ENCODE peak calls at places on chromosomes 7 and 10, in eight cellular contexts. O is psoas muscle, S is heart right ventricle, N is AG04450, U is right lobe of liver, E is bronchial epithelial cell, H is AG04449, Y is PC-3. K is an unnamed sample.
A peak's percentile ranks its signal among the peaks of the same experiment; 100 is the strongest.

GRCh38 chr7:151249732-151250072 is 1.2 kb upstream of the SMARCD3 start:
- DNase-seq in O (peak; percentile 81), S (peak; percentile 59), E (peak; percentile 44), H (no peak), N (no peak), Y (no peak), U (no peak), K (peak; percentile 62)

GRCh38 chr7:67423058-67423457 is 426.4 kb downstream of the TYW1 start:
- DNase-seq in H (no peak), Y (no peak), U (no peak), O (no peak), E (no peak), S (no peak), N (no peak), K (no peak)

GRCh38 chr7:36448781-36449379 is 59.2 kb downstream of the ANLN start:
- DNase-seq in E (peak; percentile 60), H (no peak), N (no peak), S (no peak), U (no peak), Y (peak; percentile 28), O (no peak), K (peak; percentile 32)

GRCh38 chr7:64045301-64046040 is at the start of gene ZNF727:
- DNase-seq in O (peak; percentile 83), S (peak; percentile 65), U (no peak), E (peak; percentile 0), H (no peak), Y (no peak), N (no peak), K (no peak)

GRCh38 chr7:118245267-118246040 is 20.9 kb downstream of the ANKRD7 start:
- DNase-seq in E (no peak), H (no peak), N (no peak), U (no peak), S (no peak), O (no peak), Y (no peak), K (no peak)

GRCh38 chr10:55232553-55232952 is 431.5 kb upstream of the PCDH15 start:
- DNase-seq in U (no peak), S (no peak), H (no peak), Y (no peak), E (no peak), N (no peak), O (no peak), K (no peak)

GRCh38 chr7:12062062-12062461 is 149.0 kb upstream of the TMEM106B start:
- DNase-seq in S (no peak), O (no peak), Y (no peak), H (no peak), N (no peak), E (peak; percentile 5), U (no peak), K (peak; percentile 12)

GRCh38 chr10:95661818-95662217 is 5.3 kb upstream of the ALDH18A1 start:
- DNase-seq in E (no peak), H (no peak), U (no peak), N (no peak), Y (no peak), S (no peak), O (no peak), K (no peak)

GRCh38 chr10:131786756-131787605 is 113.8 kb upstream of the PPP2R2D start:
- DNase-seq in O (no peak), N (no peak), U (no peak), Y (peak; percentile 52), E (peak; percentile 23), H (no peak), S (no peak), K (peak; percentile 35)

GRCh38 chr7:47428052-47428779 is 153.7 kb downstream of the TNS3 start:
- DNase-seq in E (no peak), H (no peak), S (no peak), U (no peak), O (no peak), Y (no peak), N (no peak), K (no peak)

GRCh38 chr7:109844362-109844761 is 1246.6 kb upstream of the LRRN3 start:
- DNase-seq in Y (peak; percentile 42), O (no peak), S (no peak), N (no peak), U (no peak), E (peak; percentile 43), H (no peak), K (peak; percentile 6)

GRCh38 chr7:45564485-45564884 is 9.7 kb upstream of the ADCY1 start:
- DNase-seq in S (no peak), N (no peak), O (no peak), E (no peak), H (no peak), Y (no peak), U (no peak), K (no peak)

GRCh38 chr7:105521731-105522458 is at the start of gene PUS7:
- DNase-seq in E (peak; percentile 74), S (peak; percentile 90), U (peak; percentile 91), N (peak; percentile 55), Y (peak; percentile 97), O (peak; percentile 93), H (no peak), K (peak; percentile 89)

DNA sequence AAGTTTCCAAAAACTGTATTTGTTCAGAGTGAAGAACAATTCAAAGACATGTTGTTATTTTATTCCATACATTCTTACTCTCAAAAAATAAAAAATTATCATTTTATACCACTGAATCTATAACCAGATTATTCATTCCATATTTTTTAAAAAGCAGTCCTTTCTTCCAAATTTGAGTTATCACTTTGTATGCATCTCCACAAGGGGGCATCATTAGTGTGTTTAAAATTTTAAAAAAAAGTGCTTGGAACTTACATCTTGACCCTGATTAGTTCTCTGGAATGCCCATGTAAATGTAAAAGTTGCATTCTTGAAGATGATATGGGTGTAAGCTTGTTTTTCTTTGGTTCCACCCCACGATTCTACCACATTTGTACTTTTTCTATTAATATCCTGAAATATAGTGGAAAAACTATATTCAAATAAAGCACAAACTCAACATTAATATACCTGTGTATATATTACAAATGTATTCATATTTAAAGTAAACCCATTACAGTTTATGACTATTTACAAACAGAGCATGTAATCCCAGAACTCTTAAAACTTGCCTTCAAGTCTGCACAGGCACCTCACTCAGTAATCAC is 144.9 kb downstream of the ELAPOR2 start:
- DNase-seq in U (no peak), O (no peak), H (no peak), Y (peak; percentile 53), E (no peak), N (no peak), S (no peak), K (peak; percentile 42)
- TF ChIP-seq CTCF in U (peak; percentile 17), O (peak; percentile 45), H (peak; percentile 12), Y (peak; percentile 72), E (peak; percentile 13), N (peak; percentile 58), S (peak; percentile 37), K (peak; percentile 58)

GRCh38 chr10:24949616-24950015 is 2.8 kb downstream of the PRTFDC1 start:
- DNase-seq in O (no peak), U (no peak), S (no peak), E (no peak), Y (no peak), N (no peak), H (no peak), K (peak; percentile 63)
- H3K4me3 ChIP-seq in O (no peak overlapping the region), U (no peak overlapping the region), S (no peak overlapping the region), E (no peak overlapping the region), Y (no peak overlapping the region), N (no peak overlapping the region), H (no peak overlapping the region), K (no peak overlapping the region)

DNA sequence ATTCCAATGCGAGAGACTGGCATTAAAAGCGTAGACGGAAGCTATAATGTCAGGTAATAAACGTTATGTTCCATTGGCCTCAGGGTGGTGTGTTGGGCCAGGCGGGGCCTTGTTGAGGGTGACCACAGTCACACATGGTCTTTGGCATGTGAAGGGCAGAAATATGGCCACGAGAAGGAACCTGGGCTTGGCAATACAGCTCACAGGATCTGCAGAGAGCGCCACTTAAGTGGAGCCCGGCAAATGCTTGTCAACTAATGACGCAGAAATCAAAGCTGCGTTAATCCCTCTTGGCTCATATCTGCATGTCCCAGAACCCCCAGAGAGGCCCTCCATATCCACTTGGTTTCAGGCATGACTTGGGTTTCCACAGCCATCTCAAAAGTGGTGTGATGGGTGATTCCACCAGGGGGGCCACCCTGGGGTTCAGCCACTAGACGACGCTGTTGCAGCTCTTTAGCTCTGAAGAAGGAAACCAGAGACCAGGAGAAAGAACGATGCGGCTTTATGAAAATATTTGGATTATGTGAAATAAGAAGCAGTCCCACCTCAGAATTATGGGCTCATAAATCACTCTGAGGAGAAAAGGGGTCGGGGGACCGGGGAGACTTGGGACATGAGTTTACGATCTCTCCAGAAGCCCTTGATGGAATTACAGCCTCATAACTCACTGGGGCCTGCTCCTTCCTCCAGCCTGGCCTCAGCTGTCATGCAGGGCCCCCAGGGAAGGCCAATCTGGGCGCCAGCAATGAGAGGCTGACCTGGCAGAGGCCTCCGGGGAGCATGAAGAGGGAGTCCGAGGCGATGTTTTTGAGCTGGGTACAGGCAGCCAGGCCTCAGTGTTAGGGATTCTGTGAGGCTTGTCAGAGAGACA is 462.5 kb downstream of the PLXNA4 start:
- DNase-seq in O (no peak), S (no peak), Y (no peak), E (no peak), H (no peak), N (no peak), U (no peak), K (no peak)
- TF ChIP-seq CTCF in O (no peak), S (no peak), Y (no peak), E (no peak), H (peak; percentile 49), N (no peak), U (no peak), K (no peak)

GRCh38 chr7:27175626-27176342 is 1.7 kb upstream of the HOXA10 start:
- DNase-seq in E (no peak), H (no peak), Y (no peak), N (no peak), O (peak; percentile 54), S (no peak), U (no peak), K (no peak)

GRCh38 chr7:27176343-27176731 is 2.2 kb upstream of the HOXA10 start:
- DNase-seq in Y (no peak), O (peak; percentile 55), H (no peak), N (no peak), E (no peak), U (no peak), S (no peak), K (no peak)

GRCh38 chr7:27173412-27174076 is 576 bp downstream of the HOXA10 start:
- DNase-seq in S (no peak), N (no peak), U (peak; percentile 32), H (no peak), Y (no peak), E (no peak), O (peak; percentile 81), K (no peak)

GRCh38 chr7:27174077-27175004 is at the start of gene HOXA10:
- DNase-seq in N (no peak), E (no peak), Y (peak; percentile 73), S (no peak), U (no peak), H (no peak), O (peak; percentile 70), K (no peak)

DNA sequence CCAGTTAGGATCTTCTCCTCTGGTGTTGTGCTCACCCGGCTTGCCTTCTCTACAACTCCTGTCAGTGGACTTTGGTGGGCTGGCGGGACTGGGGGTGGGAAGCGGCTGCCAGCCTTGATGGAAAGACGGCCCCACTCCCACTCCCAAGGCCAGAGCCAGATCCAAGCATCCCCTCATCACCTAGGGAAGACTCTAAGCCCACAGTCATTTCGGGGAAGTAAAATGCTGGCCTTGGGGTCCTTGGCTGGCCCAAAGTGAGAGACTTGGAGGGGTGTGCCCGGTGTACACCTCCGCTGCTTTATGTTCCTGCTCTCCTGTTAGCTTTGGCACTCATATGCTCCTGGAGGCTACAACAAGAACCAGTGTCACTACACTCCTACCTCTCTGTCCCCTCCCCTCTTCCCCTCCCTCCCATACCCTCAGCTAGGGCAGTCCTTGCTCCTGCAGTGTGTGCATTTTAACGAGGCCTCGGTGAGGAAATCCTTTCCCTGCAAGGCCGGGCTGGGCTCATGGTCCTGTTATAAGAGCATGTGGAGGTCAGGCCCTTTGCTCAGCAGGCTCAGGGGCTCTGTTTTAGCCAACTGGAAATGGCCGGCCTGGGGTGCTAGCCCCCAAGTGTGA is 995 bp upstream of the HOXA10 start:
- DNase-seq in H (no peak), O (peak; percentile 61), U (no peak), N (no peak), Y (peak; percentile 89), E (no peak), S (no peak), K (no peak)
- H3K4me3 ChIP-seq in H (peak overlapping the region; percentile 75), O (peak overlapping the region; percentile 79), U (no peak overlapping the region), N (no peak overlapping the region), Y (peak overlapping the region; percentile 84), E (no peak overlapping the region), S (no peak overlapping the region), K (no peak overlapping the region)